ENCODE peak calls at places on chromosomes 12 and 14, in eight cellular contexts. U, X, H, A, S, P, E and R are unnamed samples.

GRCh38 chr14:104202259-104203070 is 64.1 kb downstream of the KIF26A start:
- DNase-seq in U (no peak), X (peak; percentile 45), H (peak; percentile 88), A (no peak), S (no peak), P (no peak), E (no peak), R (no peak)

GRCh38 chr14:75578099-75578785 is at the start of gene FLVCR2:
- DNase-seq in U (no peak), X (peak; percentile 80), H (peak; percentile 43), A (peak; percentile 87), S (peak; percentile 62), P (peak; percentile 43), E (peak; percentile 44), R (peak; percentile 83)

GRCh38 chr14:54597795-54598443 is 31.0 kb downstream of the SAMD4A start:
- DNase-seq in U (no peak), X (no peak), H (peak; percentile 91), A (no peak), S (no peak), P (peak; percentile 43), E (no peak), R (no peak)

GRCh38 chr12:39236994-39237393 is 205.9 kb downstream of the KIF21A start:
- DNase-seq in U (no peak), X (no peak), H (no peak), A (peak; percentile 76), S (no peak), P (peak; percentile 14), E (no peak), R (no peak)

GRCh38 chr12:5587701-5588100 is 155.8 kb downstream of the NTF3 start:
- DNase-seq in U (no peak), X (peak; percentile 52), H (no peak), A (no peak), S (no peak), P (no peak), E (no peak), R (no peak)

GRCh38 chr12:67911293-67911637 is 78.0 kb upstream of the IFNG-AS1 start:
- DNase-seq in U (no peak), X (no peak), H (no peak), A (peak; percentile 52), S (no peak), P (no peak), E (no peak), R (no peak)

GRCh38 chr14:36505193-36505815 is 14.7 kb downstream of the NKX2-1 start:
- DNase-seq in U (no peak), X (no peak), H (no peak), A (no peak), S (no peak), P (no peak), E (no peak), R (peak; percentile 34)

GRCh38 chr12:15863984-15864383 is 18.2 kb upstream of the STRAP start:
- DNase-seq in U (no peak), X (no peak), H (no peak), A (no peak), S (peak; percentile 20), P (no peak), E (no peak), R (peak; percentile 15)

GRCh38 chr12:65903680-65904403 is 79.6 kb downstream of the HMGA2 start:
- DNase-seq in U (no peak), X (no peak), H (no peak), A (no peak), S (no peak), P (no peak), E (no peak), R (no peak)

DNA sequence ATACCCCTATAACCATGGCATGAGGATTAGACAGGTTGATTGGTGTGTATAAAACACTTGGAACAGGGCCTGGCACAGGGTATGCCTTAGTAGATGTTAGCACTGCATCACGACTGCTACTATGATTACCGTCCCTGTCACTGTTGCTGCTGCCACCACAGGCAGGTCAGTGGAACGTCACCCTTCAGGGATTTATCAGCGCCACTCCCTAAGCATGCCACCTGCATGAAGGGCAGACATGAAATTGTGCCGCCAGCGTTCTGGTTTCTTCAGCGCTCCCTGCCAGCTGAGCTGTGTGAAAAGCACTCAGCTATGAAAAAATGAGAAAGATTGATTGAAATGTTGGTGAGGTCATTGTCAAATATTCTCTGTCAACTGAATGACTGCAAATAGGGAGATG is 477.0 kb downstream of the DPF3 start:
- DNase-seq in U (no peak), X (no peak), H (peak; percentile 12), A (no peak), S (no peak), P (no peak), E (peak; percentile 7), R (no peak)
- TF ChIP-seq CTCF in U (no peak), X (no peak), H (peak; percentile 23), A (no peak), S (peak; percentile 61), P (no peak), E (no peak), R (peak; percentile 15)

DNA sequence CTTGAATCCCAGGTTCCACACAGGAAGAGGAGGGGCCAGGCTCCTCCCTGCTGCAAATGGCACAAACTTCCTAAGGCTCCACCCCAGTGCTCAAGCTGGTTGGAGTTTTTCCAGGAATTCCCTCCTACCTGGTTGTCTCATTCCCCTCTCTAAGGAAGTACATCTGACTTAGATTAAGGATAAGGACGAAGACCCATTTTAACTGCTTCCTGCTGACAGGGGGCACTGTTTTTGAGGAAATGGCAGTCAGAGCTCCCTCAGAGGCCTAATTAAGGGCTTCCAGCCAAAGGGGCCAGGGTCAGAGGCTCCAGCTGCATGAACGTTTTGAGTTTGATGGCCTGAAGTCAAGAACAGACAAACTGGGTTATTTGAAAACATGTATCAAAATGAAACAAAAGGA is 1084.7 kb downstream of the SLC6A15 start:
- DNase-seq in U (no peak), X (peak; percentile 1), H (peak; percentile 19), A (peak; percentile 4), S (no peak), P (no peak), E (no peak), R (no peak)
- TF ChIP-seq CTCF in U (no peak), X (no peak), H (peak; percentile 32), A (no peak), S (no peak), P (peak; percentile 6), E (no peak), R (no peak)

GRCh38 chr14:20836668-20837338 is 34.2 kb upstream of the RNASE1 start:
- DNase-seq in U (no peak), X (no peak), H (peak; percentile 63), A (peak; percentile 50), S (no peak), P (peak; percentile 53), E (peak; percentile 63), R (no peak)
- TF ChIP-seq CTCF in U (peak; percentile 59), X (peak; percentile 26), H (peak; percentile 60), A (peak; percentile 32), S (peak; percentile 15), P (peak; percentile 57), E (peak; percentile 45), R (no peak)

GRCh38 chr14:55702501-55702900 is 122.5 kb downstream of the KTN1 start:
- DNase-seq in U (no peak), X (no peak), H (peak; percentile 55), A (no peak), S (no peak), P (no peak), E (no peak), R (no peak)

GRCh38 chr14:55701638-55702037 is 121.6 kb downstream of the KTN1 start:
- DNase-seq in U (no peak), X (no peak), H (no peak), A (no peak), S (peak; percentile 29), P (peak; percentile 22), E (no peak), R (peak; percentile 57)

GRCh38 chr14:55698051-55698450 is 118.0 kb downstream of the KTN1 start:
- DNase-seq in U (no peak), X (no peak), H (no peak), A (no peak), S (no peak), P (no peak), E (no peak), R (no peak)

GRCh38 chr14:55699131-55700057 is 119.4 kb downstream of the KTN1 start:
- DNase-seq in U (peak; percentile 10), X (no peak), H (peak; percentile 51), A (peak; percentile 70), S (no peak), P (peak; percentile 78), E (peak; percentile 6), R (no peak)

GRCh38 chr14:55697358-55697985 is 117.5 kb downstream of the KTN1 start:
- DNase-seq in U (no peak), X (no peak), H (no peak), A (no peak), S (no peak), P (no peak), E (no peak), R (no peak)
- TF ChIP-seq CTCF in U (no peak), X (no peak), H (no peak), A (no peak), S (no peak), P (no peak), E (no peak), R (no peak)

GRCh38 chr12:112169966-112170365 is 44.6 kb downstream of the TRAFD1 start:
- DNase-seq in U (no peak), X (no peak), H (no peak), A (no peak), S (no peak), P (no peak), E (no peak), R (no peak)

GRCh38 chr12:112169086-112169872 is 43.9 kb downstream of the TRAFD1 start:
- DNase-seq in U (no peak), X (no peak), H (no peak), A (no peak), S (no peak), P (no peak), E (no peak), R (no peak)

GRCh38 chr12:112170971-112171596 is 45.7 kb downstream of the TRAFD1 start:
- DNase-seq in U (no peak), X (no peak), H (no peak), A (no peak), S (no peak), P (no peak), E (no peak), R (no peak)

GRCh38 chr12:112168561-112168971 is 43.2 kb downstream of the TRAFD1 start:
- DNase-seq in U (no peak), X (no peak), H (no peak), A (no peak), S (no peak), P (no peak), E (no peak), R (no peak)

GRCh38 chr12:112170376-112170775 is 45.0 kb downstream of the TRAFD1 start:
- DNase-seq in U (no peak), X (peak; percentile 25), H (peak; percentile 40), A (peak; percentile 16), S (no peak), P (peak; percentile 52), E (no peak), R (peak; percentile 62)
- TF ChIP-seq CTCF in U (peak; percentile 54), X (peak; percentile 33), H (peak; percentile 63), A (peak; percentile 72), S (peak; percentile 62), P (peak; percentile 60), E (peak; percentile 74), R (peak; percentile 37)

DNA sequence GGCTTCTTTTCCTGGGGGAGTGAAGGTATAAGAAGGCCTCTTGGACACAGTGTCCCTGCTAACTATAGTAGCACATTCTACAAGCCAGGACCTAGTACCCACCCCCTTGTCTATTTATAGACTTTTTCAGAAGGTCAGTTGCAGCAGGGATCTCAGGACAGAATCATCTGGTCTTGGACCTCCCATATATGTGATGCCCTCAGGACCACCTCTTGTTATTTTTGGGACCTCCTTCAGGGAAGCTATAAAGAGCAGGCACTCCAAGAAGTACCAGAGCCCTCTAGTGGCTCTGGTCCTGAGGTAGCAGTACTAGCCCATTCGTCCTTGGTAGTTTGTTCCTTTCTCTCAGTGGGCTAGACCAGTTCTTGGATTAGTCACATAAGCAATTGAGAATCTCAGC is 4.3 kb downstream of the COQ10A start:
- DNase-seq in U (no peak), X (no peak), H (peak; percentile 45), A (peak; percentile 49), S (no peak), P (peak; percentile 31), E (no peak), R (no peak)
- TF ChIP-seq CTCF in U (peak; percentile 58), X (peak; percentile 25), H (peak; percentile 57), A (peak; percentile 54), S (peak; percentile 48), P (peak; percentile 58), E (peak; percentile 62), R (peak; percentile 57)